ENCODE peak calls at places on chromosomes 13 and 19, in eight cellular contexts. X is pancreas; R is myocyte; T is stimulated activated CD8-positive, alpha-beta memory T cell treated with anti-CD3 and anti-CD28 coated beads, Interleukin-2, amount 100 ng/mL, for 1 hour; U is fibroblast of pulmonary artery; Z is memory B cell; H is COR-L47; P is C1 segment of cervical spinal cord. Q is an unnamed sample.

GRCh38 chr13:50512602-50513527 is 330.6 kb downstream of the DLEU7 start:
- DNase-seq in X (peak), R (peak), T (peak), U (peak), Z (no peak), H (peak), P (peak), Q (no peak)

GRCh38 chr13:41917641-41918040 is 43.3 kb downstream of the VWA8 start:
- DNase-seq in X (no peak), R (no peak), T (no peak), U (peak), Z (no peak), H (no peak), P (no peak), Q (peak)

GRCh38 chr13:79767126-79767525 is 286.2 kb downstream of the NDFIP2 start:
- DNase-seq in X (no peak), R (no peak), T (no peak), U (no peak), Z (no peak), H (no peak), P (no peak), Q (no peak)

GRCh38 chr19:29671393-29672076 is 6.3 kb downstream of the PLEKHF1 start:
- DNase-seq in X (peak), R (no peak), T (peak), U (peak), Z (peak), H (no peak), P (no peak), Q (no peak)

GRCh38 chr19:1355974-1356865 is 27.5 kb upstream of the NDUFS7 start:
- DNase-seq in X (no peak), R (peak), T (no peak), U (peak), Z (no peak), H (no peak), P (no peak), Q (no peak)

GRCh38 chr19:30516586-30516985 is 144.4 kb downstream of the ZNF536 start:
- DNase-seq in X (no peak), R (no peak), T (no peak), U (no peak), Z (no peak), H (no peak), P (no peak), Q (no peak)

GRCh38 chr13:39910833-39911232 is 255.4 kb downstream of the COG6 start:
- DNase-seq in X (no peak), R (no peak), T (no peak), U (peak), Z (no peak), H (no peak), P (no peak), Q (no peak)

GRCh38 chr19:41353466-41354342 is at the start of gene TGFB1:
- DNase-seq in X (peak), R (peak), T (peak), U (peak), Z (peak), H (no peak), P (peak), Q (peak)

GRCh38 chr13:29589967-29590366 is 5.5 kb downstream of the SLC7A1 start:
- DNase-seq in X (no peak), R (no peak), T (no peak), U (no peak), Z (no peak), H (no peak), P (no peak), Q (no peak)

Q was measured in amniotic stem cell.